ENCODE peak calls at places on chromosomes 2 and 18, in nine cellular contexts. O, C, J, S, M, Y, Q, G and F are unnamed samples. For H3K4me1, the result is how much of the 10 kb centered on the place peaks cover.

GRCh38 chr18:66124394-66124793 is 373.6 kb downstream of the CDH7 start:
- DNase-seq in O (no peak), C (no peak), S (no peak), Q (no peak), G (no peak), M (no peak), Y (no peak), J (no peak), F (no peak)

GRCh38 chr18:31498450-31499156 is 626 bp downstream of the DSG2 start:
- DNase-seq in G (no peak), Q (no peak), S (peak), O (no peak), J (no peak), M (no peak), C (peak), Y (no peak), F (no peak)

GRCh38 chr2:150866431-150866830 is 379.0 kb upstream of the RND3 start:
- DNase-seq in J (peak), C (peak), Q (no peak), Y (no peak), O (no peak), M (no peak), S (no peak), G (no peak), F (no peak)

GRCh38 chr18:23106575-23106974 is 28.7 kb upstream of the CABLES1 start:
- DNase-seq in J (peak), Y (no peak), Q (peak), G (no peak), O (peak), M (no peak), S (no peak), C (no peak), F (no peak)

GRCh38 chr2:8159966-8160603 is 521.8 kb upstream of the ID2 start:
- DNase-seq in C (no peak), J (no peak), Y (no peak), O (no peak), Q (no peak), M (no peak), S (no peak), G (no peak), F (no peak)

GRCh38 chr2:16140771-16141640 is 200.7 kb downstream of the MYCN start:
- DNase-seq in J (no peak), S (no peak), G (no peak), Q (no peak), Y (no peak), O (no peak), M (no peak), C (no peak), F (no peak)

GRCh38 chr2:172997031-172997430 is 78.6 kb upstream of the MAP3K20 start:
- DNase-seq in J (peak), Q (no peak), O (no peak), M (no peak), G (no peak), Y (no peak), S (no peak), C (no peak), F (no peak)

GRCh38 chr18:8424917-8425725 is 184.1 kb upstream of the RAB12 start:
- DNase-seq in Q (peak), Y (no peak), J (peak), S (no peak), O (no peak), M (no peak), G (no peak), C (no peak), F (no peak)

GRCh38 chr2:28621172-28622100 is 125.6 kb downstream of the PLB1 start:
- DNase-seq in S (peak), M (peak), O (peak), Q (peak), Y (peak), C (peak), J (peak), G (peak), F (peak)

GRCh38 chr2:188291617-188292445 is at the start of gene GULP1:
- DNase-seq in G (peak), Y (peak), M (peak), S (peak), C (peak), J (peak), O (peak), Q (no peak), F (peak)

GRCh38 chr2:196291873-196292800 is 120.8 kb upstream of the STK17B start:
- DNase-seq in O (no peak), G (no peak), C (no peak), S (no peak), J (no peak), M (no peak), Y (no peak), Q (peak), F (peak)

GRCh38 chr2:175111200-175111657 is 56.8 kb downstream of the ATF2 start:
- DNase-seq in M (no peak), O (peak), G (no peak), C (peak), J (peak), Q (peak), Y (no peak), S (no peak), F (no peak)

GRCh38 chr2:30662268-30663131 is 144.7 kb downstream of the CAPN13 start:
- DNase-seq in M (no peak), C (no peak), Q (no peak), J (peak), G (no peak), Y (no peak), O (no peak), S (no peak), F (no peak)

GRCh38 chr2:226409134-226409533 is 390.5 kb downstream of the IRS1 start:
- DNase-seq in M (no peak), G (no peak), S (no peak), J (no peak), Q (no peak), C (no peak), Y (no peak), O (no peak), F (no peak)

GRCh38 chr2:8247905-8248622 is 433.8 kb upstream of the ID2 start:
- DNase-seq in Y (no peak), G (no peak), M (peak), Q (no peak), O (no peak), J (peak), S (no peak), C (no peak), F (no peak)

GRCh38 chr2:216694201-216694825 is 1.0 kb downstream of the IGFBP5 start:
- DNase-seq in C (no peak), G (peak), Y (peak), J (no peak), Q (no peak), M (peak), S (peak), O (peak), F (peak)

GRCh38 chr2:195038158-195038557 is 618.9 kb upstream of the SLC39A10 start:
- DNase-seq in S (no peak), O (no peak), Q (no peak), J (no peak), Y (no peak), M (no peak), G (no peak), C (no peak), F (no peak)

GRCh38 chr18:54845788-54846187 is 17.5 kb downstream of the RAB27B start:
- DNase-seq in Y (no peak), O (no peak), S (no peak), M (no peak), Q (no peak), C (no peak), J (peak), G (no peak), F (no peak)

GRCh38 chr2:9240745-9241144 is 34.1 kb downstream of the ASAP2 start:
- DNase-seq in Y (no peak), Q (no peak), S (no peak), G (no peak), J (no peak), O (no peak), C (no peak), M (no peak), F (no peak)

GRCh38 chr18:63741769-63742168 is 33.4 kb upstream of the SERPINB7 start:
- DNase-seq in G (no peak), Y (no peak), O (no peak), S (no peak), J (peak), C (no peak), M (no peak), Q (no peak), F (no peak)

GRCh38 chr18:9534844-9535243 is 59.5 kb downstream of the RALBP1 start:
- DNase-seq in J (no peak), M (no peak), S (no peak), C (no peak), Q (no peak), O (no peak), Y (no peak), G (no peak), F (no peak)

GRCh38 chr2:11996618-11997017 is 250.2 kb downstream of the LPIN1 start:
- DNase-seq in Y (no peak), C (no peak), G (no peak), M (no peak), Q (no peak), S (no peak), J (peak), O (no peak), F (no peak)

GRCh38 chr2:128169497-128169896 is 78.5 kb downstream of the UGGT1 start:
- DNase-seq in M (no peak), J (peak), S (no peak), G (no peak), O (peak), Q (no peak), Y (no peak), C (no peak), F (no peak)

GRCh38 chr2:70961648-70961994 is 16.8 kb upstream of the ANKRD53 start:
- DNase-seq in M (no peak), J (no peak), O (no peak), Y (no peak), S (no peak), C (no peak), G (no peak), Q (no peak), F (no peak)

GRCh38 chr2:15772681-15773080 is 167.7 kb upstream of the MYCN start:
- DNase-seq in Y (no peak), C (no peak), Q (no peak), G (no peak), J (no peak), O (no peak), S (no peak), M (no peak), F (no peak)

GRCh38 chr2:37788602-37789209 is 117.3 kb upstream of the CDC42EP3 start:
- DNase-seq in J (no peak), Y (no peak), Q (no peak), M (no peak), O (no peak), C (no peak), G (no peak), S (no peak), F (no peak)

GRCh38 chr2:62407838-62408589 is 98.0 kb downstream of the TMEM17 start:
- DNase-seq in S (peak), Q (no peak), O (no peak), C (no peak), Y (peak), G (no peak), M (no peak), J (no peak), F (peak)

GRCh38 chr2:157055660-157056199 is 201.8 kb upstream of the GALNT5 start:
- DNase-seq in Y (no peak), M (no peak), S (no peak), G (no peak), J (peak), O (peak), C (no peak), Q (peak), F (no peak)

GRCh38 chr2:173792166-173792565 is 173.0 kb downstream of the SP3 start:
- DNase-seq in J (no peak), G (no peak), Y (no peak), S (no peak), C (no peak), O (peak), Q (no peak), M (no peak), F (no peak)

GRCh38 chr2:234334146-234334545 is 162.7 kb downstream of the ARL4C start:
- DNase-seq in S (no peak), J (no peak), Y (no peak), M (no peak), O (no peak), C (no peak), G (no peak), Q (no peak), F (no peak)

GRCh38 chr2:68762665-68763064 is 28.1 kb downstream of the ARHGAP25 start:
- DNase-seq in O (peak), G (no peak), S (no peak), Q (no peak), J (peak), Y (no peak), C (no peak), M (no peak), F (no peak)

GRCh38 chr2:238113611-238114010 is 13.5 kb downstream of the ESPNL start:
- DNase-seq in M (no peak), J (no peak), C (no peak), Q (no peak), O (no peak), Y (no peak), G (no peak), S (no peak), F (no peak)

GRCh38 chr2:68255736-68256450 is 3.6 kb upstream of the PPP3R1 start:
- DNase-seq in M (no peak), S (no peak), O (peak), C (no peak), Q (no peak), G (no peak), J (peak), Y (no peak), F (no peak)

GRCh38 chr2:263774-264492 is at the start of gene SH3YL1:
- DNase-seq in Y (peak), S (peak), J (no peak), O (peak), C (no peak), M (no peak), Q (peak), G (peak), F (peak)

GRCh38 chr2:72619622-72620021 is 206.2 kb downstream of the EXOC6B start:
- DNase-seq in M (no peak), S (no peak), O (no peak), G (no peak), Y (no peak), C (no peak), J (no peak), Q (no peak), F (no peak)

GRCh38 chr2:169490834-169491233 is 11.5 kb downstream of the BBS5 start:
- DNase-seq in M (no peak), S (no peak), G (no peak), C (no peak), O (no peak), J (no peak), Q (no peak), Y (no peak), F (no peak)

GRCh38 chr2:36976065-36976464 is 9.7 kb upstream of the STRN start:
- DNase-seq in C (no peak), S (no peak), J (no peak), G (no peak), Q (no peak), O (no peak), M (no peak), Y (no peak), F (no peak)

GRCh38 chr2:32825291-32825712 is 121.5 kb upstream of the LTBP1 start:
- DNase-seq in J (peak), M (no peak), O (peak), G (no peak), C (no peak), Y (no peak), Q (no peak), S (peak), F (peak)

GRCh38 chr2:7515327-7515726 is 598.1 kb downstream of the RNF144A start:
- DNase-seq in C (no peak), Y (no peak), G (no peak), O (no peak), J (no peak), S (no peak), M (no peak), Q (no peak), F (no peak)

GRCh38 chr18:3726241-3726951 is 276.4 kb downstream of the TGIF1 start:
- DNase-seq in C (no peak), O (no peak), S (no peak), J (no peak), M (no peak), Q (no peak), G (no peak), Y (no peak), F (no peak)

GRCh38 chr2:42567806-42568429 is 514 bp upstream of the MTA3 start:
- DNase-seq in S (peak), M (no peak), J (no peak), Q (no peak), Y (peak), O (no peak), C (no peak), G (peak), F (no peak)
- TF ChIP-seq POLR2A in S (no peak), M (no peak), J (no peak), Q (no peak), Y (no peak), O (no peak), C (no peak), G (no peak), F (no peak)

GRCh38 chr2:217954469-217954868 is 48.3 kb downstream of the TNS1 start:
- DNase-seq in M (peak), S (peak), G (no peak), C (no peak), Y (peak), J (no peak), Q (no peak), O (no peak), F (no peak)
- H3K4me1 ChIP-seq in M (half or more), S (half or more), G (half or more), C (under half), Y (half or more), J (under half), Q (under half), O (under half), F (under half)

DNA sequence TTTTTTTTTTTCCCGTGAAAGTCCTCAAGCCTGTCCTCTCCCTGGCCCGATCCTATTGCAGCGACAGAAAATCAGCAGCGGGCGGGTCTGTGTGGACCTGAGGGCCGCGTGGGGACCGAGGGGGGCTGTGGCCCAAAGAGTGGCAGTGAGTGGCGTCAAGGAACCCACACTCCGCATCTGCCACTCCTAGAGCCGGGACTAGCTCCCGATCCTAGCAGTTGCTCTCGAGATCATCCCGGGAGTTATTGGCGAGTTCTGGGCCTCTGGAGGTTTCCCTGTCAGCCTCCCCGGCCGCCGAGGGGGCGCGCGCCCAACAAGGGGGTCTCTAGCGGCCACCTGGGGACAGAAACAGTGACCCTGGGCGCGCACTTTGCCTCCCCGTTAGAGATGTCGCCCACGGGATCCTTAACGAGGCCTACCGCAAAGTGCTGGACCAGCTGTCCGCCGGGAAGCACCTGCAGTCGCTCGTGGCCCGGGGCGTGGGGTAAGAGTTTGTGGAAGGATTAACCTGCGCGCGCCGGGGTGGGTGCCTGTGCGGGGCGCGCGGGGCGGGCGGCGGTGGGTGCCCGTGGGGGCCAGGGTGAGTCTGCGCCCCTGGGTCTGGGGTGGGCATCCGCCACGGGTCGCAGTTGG is 3.3 kb downstream of the ADCYAP1 start:
- DNase-seq in O (no peak), M (no peak), S (no peak), G (no peak), Q (no peak), J (no peak), Y (no peak), C (no peak), F (no peak)
- H3K4me3 ChIP-seq in O (no peak), M (peak), S (peak), G (peak), Q (no peak), J (peak), Y (peak), C (no peak), F (peak)

DNA sequence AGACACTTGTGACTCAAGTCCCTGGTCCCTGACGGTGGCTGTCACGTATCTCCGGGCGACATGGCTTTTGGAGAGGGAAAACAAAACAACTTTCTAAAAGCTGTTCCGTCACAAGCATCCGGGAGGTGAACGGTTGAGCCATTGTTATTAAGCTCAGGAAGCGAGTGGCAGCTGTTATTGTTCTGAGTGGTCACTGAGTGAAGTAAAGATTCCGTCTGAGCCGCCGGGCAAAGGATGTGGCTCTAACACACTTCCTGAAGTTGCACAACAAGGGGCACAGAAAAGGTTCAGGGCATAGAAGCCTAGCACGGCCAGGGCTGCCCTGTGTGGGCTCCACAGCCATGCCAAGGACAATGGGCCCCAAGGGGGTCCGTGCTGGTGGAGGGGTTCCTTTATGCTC is 24.3 kb downstream of the INPP5D start:
- DNase-seq in G (peak), M (no peak), C (no peak), S (no peak), Q (no peak), Y (peak), J (no peak), O (peak), F (peak)
- TF ChIP-seq POLR2A in G (no peak), M (no peak), C (no peak), S (no peak), Q (no peak), Y (no peak), J (no peak), O (peak), F (no peak)

GRCh38 chr2:240961878-240962277 is 36.5 kb upstream of the SNED1 start:
- DNase-seq in Y (no peak), O (no peak), M (peak), Q (no peak), S (peak), G (peak), C (no peak), J (no peak), F (no peak)

GRCh38 chr2:240960963-240961876 is 37.2 kb upstream of the SNED1 start:
- DNase-seq in Y (peak), C (no peak), Q (no peak), O (no peak), S (no peak), J (no peak), M (peak), G (peak), F (no peak)

GRCh38 chr2:240959214-240959940 is 39.0 kb upstream of the SNED1 start:
- DNase-seq in C (no peak), G (peak), O (no peak), S (peak), J (no peak), Q (no peak), Y (peak), M (peak), F (no peak)

GRCh38 chr2:240959941-240960308 is 38.5 kb upstream of the SNED1 start:
- DNase-seq in O (no peak), G (peak), C (no peak), M (peak), S (peak), J (no peak), Y (peak), Q (no peak), F (no peak)

DNA sequence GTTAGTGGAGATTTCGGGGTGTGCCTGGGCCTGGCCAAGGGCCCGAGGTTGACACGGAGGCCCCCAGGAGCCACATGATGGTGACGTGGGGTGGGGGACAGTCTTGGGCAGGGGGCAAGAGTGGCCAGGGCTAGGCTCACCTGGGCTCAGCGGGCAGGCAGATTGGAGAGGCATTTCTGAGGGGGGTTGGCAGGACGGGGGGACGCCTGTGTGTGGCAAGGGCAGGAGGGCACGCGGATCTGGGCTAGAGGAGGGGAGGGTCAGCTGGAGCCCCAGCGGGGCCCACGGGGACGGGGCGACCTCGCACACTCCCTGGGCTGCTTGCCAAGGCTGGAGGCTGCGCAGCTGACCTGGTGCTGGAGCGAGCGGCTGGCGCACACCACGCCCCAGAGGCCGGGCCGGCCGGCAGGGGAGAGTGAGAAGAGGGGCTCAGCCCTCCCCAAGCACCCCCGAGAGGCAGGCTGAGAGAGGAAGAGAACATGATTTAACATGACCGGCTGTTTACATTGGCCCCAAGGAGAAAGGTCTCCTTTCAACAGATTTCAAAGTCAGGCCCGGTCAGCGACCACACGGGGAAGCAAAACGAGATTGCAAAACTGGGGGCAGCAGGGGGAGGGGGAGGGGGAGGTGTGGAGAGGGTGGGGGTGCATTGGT is 38.0 kb upstream of the SNED1 start:
- DNase-seq in Q (no peak), S (peak), G (peak), J (peak), C (no peak), M (peak), Y (peak), O (peak), F (no peak)
- H3K4me1 ChIP-seq in Q (under half), S (under half), G (under half), J (under half), C (under half), M (half or more), Y (under half), O (under half), F (under half)